ENCODE peak calls at places on chromosomes 13 and 19, in ten cellular contexts. L is AG04450; B is stimulated activated CD4-positive, alpha-beta T cell treated with anti-CD3 and anti-CD28 coated beads, Interleukin-15, amount 100 ng/mL, for 24 hours; E is Peyer's patch; F is SIG-M5; V is progenitor cell of endocrine pancreas; Z is SK-MEL-5; H is neuronal stem cell; M is mucosa of gallbladder; Q is heart left ventricle. P is an unnamed sample.
A peak's percentile ranks its signal among the peaks of the same experiment; 100 is the strongest.

GRCh38 chr13:51721485-51721884 is 82.5 kb downstream of the DHRS12 start:
- DNase-seq in L (no peak), B (no peak), E (no peak), F (no peak), V (no peak), Z (no peak), H (no peak), M (no peak), Q (peak; percentile 50), P (no peak)

GRCh38 chr13:101488734-101489133 is 36.3 kb downstream of the ITGBL1 start:
- DNase-seq in L (no peak), B (no peak), E (no peak), F (no peak), V (no peak), Z (no peak), H (no peak), M (no peak), Q (no peak), P (no peak)

GRCh38 chr13:108961542-108962125 is 332.2 kb downstream of the MYO16 start:
- DNase-seq in L (no peak), B (no peak), E (peak; percentile 57), F (peak; percentile 52), V (no peak), Z (peak; percentile 86), H (peak; percentile 57), M (no peak), Q (no peak), P (no peak)

GRCh38 chr13:42071667-42072419 is 23.4 kb downstream of the DGKH start:
- DNase-seq in L (no peak), B (no peak), E (no peak), F (no peak), V (no peak), Z (no peak), H (no peak), M (no peak), Q (no peak), P (no peak)

GRCh38 chr19:54388001-54388802 is 23.5 kb upstream of the LAIR1 start:
- DNase-seq in L (no peak), B (peak; percentile 54), E (peak; percentile 63), F (no peak), V (no peak), Z (no peak), H (no peak), M (no peak), Q (peak; percentile 10), P (no peak)

GRCh38 chr13:46609052-46609451 is 56.1 kb downstream of the LRCH1 start:
- DNase-seq in L (no peak), B (no peak), E (no peak), F (no peak), V (no peak), Z (no peak), H (no peak), M (no peak), Q (no peak), P (no peak)

GRCh38 chr19:55690769-55691545 is 15.9 kb downstream of the EPN1 start:
- DNase-seq in L (no peak), B (no peak), E (no peak), F (no peak), V (no peak), Z (no peak), H (no peak), M (no peak), Q (no peak), P (no peak)

GRCh38 chr19:34148672-34149185 is 23.6 kb upstream of the LSM14A start:
- DNase-seq in L (no peak), B (no peak), E (no peak), F (no peak), V (no peak), Z (no peak), H (no peak), M (no peak), Q (no peak), P (no peak)

GRCh38 chr13:95083758-95084157 is 217.5 kb downstream of the ABCC4 start:
- DNase-seq in L (peak; percentile 47), B (no peak), E (no peak), F (no peak), V (no peak), Z (no peak), H (no peak), M (no peak), Q (no peak), P (no peak)

GRCh38 chr19:13507053-13507611 is 853 bp upstream of the CACNA1A start:
- DNase-seq in L (no peak), B (no peak), E (no peak), F (no peak), V (no peak), Z (no peak), H (peak; percentile 33), M (no peak), Q (no peak), P (no peak)

GRCh38 chr19:3644351-3645066 is 17.9 kb upstream of the CACTIN start:
- DNase-seq in L (no peak), B (no peak), E (no peak), F (no peak), V (no peak), Z (no peak), H (no peak), M (peak; percentile 86), Q (no peak), P (peak; percentile 94)

GRCh38 chr13:30757026-30757425 is 21.7 kb downstream of the ALOX5AP start:
- DNase-seq in L (no peak), B (no peak), E (no peak), F (no peak), V (no peak), Z (no peak), H (no peak), M (no peak), Q (no peak), P (no peak)

GRCh38 chr13:95319551-95320274 is 18.5 kb upstream of the ABCC4 start:
- DNase-seq in L (no peak), B (no peak), E (no peak), F (no peak), V (no peak), Z (no peak), H (no peak), M (peak; percentile 19), Q (no peak), P (no peak)

GRCh38 chr13:21435710-21436151 is 23.4 kb downstream of the ZDHHC20 start:
- DNase-seq in L (peak; percentile 23), B (peak; percentile 28), E (peak; percentile 80), F (no peak), V (no peak), Z (peak; percentile 88), H (no peak), M (peak; percentile 78), Q (peak; percentile 74), P (no peak)